ENCODE peak calls at places on chromosomes 12 and 14, in six cellular contexts. G is HL-60, C is DND-41, S is endodermal cell, B is heart left ventricle, L is colonic mucosa. P is an unnamed sample.

GRCh38 chr14:25231006-25231405 is 181.1 kb upstream of the STXBP6 start:
- DNase-seq in L (no peak), B (no peak), C (no peak), G (no peak), S (no peak), P (no peak)

GRCh38 chr14:81981311-81981675 is 447.6 kb upstream of the SEL1L start:
- DNase-seq in C (no peak), L (no peak), G (no peak), B (no peak), S (no peak), P (no peak)

GRCh38 chr14:31961881-31962280 is 115.2 kb upstream of the ARHGAP5 start:
- DNase-seq in B (no peak), L (no peak), G (no peak), S (no peak), C (no peak), P (no peak)

GRCh38 chr12:52814710-52815155 is 817 bp upstream of the KRT4 start:
- DNase-seq in B (no peak), L (no peak), G (no peak), C (no peak), S (no peak), P (no peak)

GRCh38 chr14:73259837-73260236 is 22.5 kb downstream of the PAPLN start:
- DNase-seq in S (no peak), G (no peak), B (no peak), C (no peak), L (no peak), P (no peak)

GRCh38 chr14:80546056-80546854 is 335.0 kb upstream of the DIO2 start:
- DNase-seq in B (no peak), L (no peak), G (no peak), C (no peak), S (no peak), P (no peak)

GRCh38 chr14:22839159-22839779 is 2.9 kb downstream of the MMP14 start:
- DNase-seq in C (no peak), S (no peak), L (no peak), G (no peak), B (no peak), P (no peak)

GRCh38 chr14:38808734-38809455 is 294.1 kb downstream of the SEC23A start:
- DNase-seq in L (peak; percentile 89), C (peak; percentile 16), S (peak; percentile 80), G (no peak), B (no peak), P (no peak)

GRCh38 chr14:37056473-37056872 is 115.9 kb downstream of the SLC25A21 start:
- DNase-seq in G (no peak), L (no peak), S (no peak), B (no peak), C (no peak), P (no peak)

GRCh38 chr12:105470601-105471000 is 140.1 kb downstream of the C12orf75 start:
- DNase-seq in C (no peak), L (no peak), S (peak; percentile 22), G (no peak), B (no peak), P (no peak)

GRCh38 chr12:124607681-124608425 is 40.4 kb upstream of the NCOR2 start:
- DNase-seq in L (no peak), G (no peak), S (no peak), B (no peak), C (no peak), P (no peak)

GRCh38 chr14:24607081-24607480 is 2.4 kb downstream of the GZMH start:
- DNase-seq in G (no peak), L (no peak), B (no peak), S (no peak), C (no peak), P (no peak)

GRCh38 chr12:13000935-13001724 is 1.1 kb upstream of the HEBP1 start:
- DNase-seq in G (no peak), S (peak; percentile 91), C (no peak), B (peak; percentile 58), L (peak; percentile 42), P (peak; percentile 46)

GRCh38 chr12:34356233-34356987 is 334.1 kb downstream of the ALG10 start:
- DNase-seq in C (no peak), B (no peak), S (no peak), L (no peak), G (no peak), P (no peak)

GRCh38 chr12:121009744-121010143 is 6.5 kb downstream of the C12orf43 start:
- DNase-seq in B (no peak), L (peak; percentile 68), C (no peak), S (peak; percentile 89), G (no peak), P (no peak)

GRCh38 chr12:43795716-43796282 is 10.3 kb downstream of the TWF1 start:
- DNase-seq in G (no peak), B (no peak), L (no peak), S (no peak), C (no peak), P (no peak)

GRCh38 chr12:57110189-57111045 is 745 bp downstream of the STAT6 start:
- DNase-seq in G (peak; percentile 87), C (peak; percentile 74), B (peak; percentile 70), S (peak; percentile 97), L (peak; percentile 89), P (peak; percentile 43)

GRCh38 chr14:39614292-39614923 is 182.2 kb upstream of the FBXO33 start:
- DNase-seq in L (no peak), S (no peak), C (no peak), G (no peak), B (no peak), P (no peak)

GRCh38 chr12:54154708-54155316 is 34.0 kb downstream of the SMUG1 start:
- DNase-seq in G (no peak), B (no peak), C (no peak), S (no peak), L (no peak), P (no peak)

GRCh38 chr12:5713599-5714001 is 231.5 kb downstream of the ANO2 start:
- DNase-seq in S (no peak), C (no peak), L (no peak), B (no peak), G (no peak), P (no peak)

GRCh38 chr12:25648460-25648859 is 95.4 kb upstream of the LMNTD1 start:
- DNase-seq in C (no peak), L (no peak), S (peak; percentile 90), G (no peak), B (peak; percentile 16), P (no peak)

GRCh38 chr12:58920956-58921861 is 905 bp upstream of the LRIG3 start:
- DNase-seq in S (no peak), B (no peak), L (peak; percentile 62), C (no peak), G (no peak), P (no peak)

DNA sequence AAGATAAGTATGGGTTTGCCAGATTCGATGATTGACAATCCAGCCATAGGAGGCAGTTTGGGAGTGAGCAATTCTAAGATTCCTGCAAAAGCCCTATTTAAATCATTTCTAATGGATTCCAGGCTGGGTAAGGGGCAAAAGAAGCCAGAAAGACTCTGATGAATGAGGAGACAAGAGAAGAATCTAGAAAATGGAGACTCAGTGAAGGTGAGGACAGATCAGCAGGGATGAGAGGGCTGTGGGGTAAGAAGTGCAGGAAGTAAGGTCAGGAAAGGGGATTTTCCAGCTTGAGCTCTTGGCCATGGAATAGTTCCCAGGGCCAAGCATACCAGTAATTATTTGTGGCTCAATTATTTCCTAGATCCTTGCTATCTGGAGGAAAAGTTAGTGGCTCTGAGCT is 87.3 kb downstream of the TMX1 start:
- DNase-seq in S (no peak), B (no peak), C (no peak), G (no peak), L (no peak), P (no peak)
- H3K27ac ChIP-seq in S (no peak overlapping the region), B (no peak overlapping the region), C (no peak overlapping the region), G (no peak overlapping the region), L (no peak overlapping the region), P (no peak overlapping the region)

GRCh38 chr12:19546027-19546426 is 106.7 kb downstream of the AEBP2 start:
- DNase-seq in B (no peak), S (no peak), C (no peak), G (no peak), L (no peak), P (no peak)
- H3K4me3 ChIP-seq in B (no peak overlapping the region), S (no peak overlapping the region), C (no peak overlapping the region), G (no peak overlapping the region), L (no peak overlapping the region), P (no peak overlapping the region)

DNA sequence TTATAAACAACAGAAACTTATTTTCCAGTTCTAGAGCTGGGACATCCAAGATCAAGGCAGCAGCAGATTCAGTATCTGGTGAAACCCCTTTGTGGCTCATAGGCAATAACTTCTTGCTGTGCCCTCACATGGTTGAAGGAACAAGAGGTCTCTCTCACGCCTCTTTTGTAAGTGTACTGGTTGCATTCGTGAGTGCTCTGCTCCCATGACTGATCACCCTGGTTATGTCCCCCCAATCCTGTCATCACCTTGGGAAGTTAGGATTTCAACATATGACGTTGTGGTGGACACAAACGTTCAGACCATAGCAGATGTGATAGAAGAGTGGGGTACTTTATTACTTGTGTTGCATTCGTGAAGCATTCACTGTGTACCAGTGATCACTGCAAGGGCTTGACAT is 184.0 kb downstream of the SRGAP1 start:
- DNase-seq in S (no peak), G (no peak), C (no peak), L (no peak), B (no peak), P (no peak)
- H3K27ac ChIP-seq in S (no peak overlapping the region), G (no peak overlapping the region), C (no peak overlapping the region), L (no peak overlapping the region), B (no peak overlapping the region), P (no peak overlapping the region)

GRCh38 chr12:132284071-132284492 is 45.3 kb downstream of the GALNT9 start:
- DNase-seq in G (no peak), C (no peak), B (no peak), S (no peak), L (no peak), P (no peak)

GRCh38 chr12:132282950-132283771 is 46.2 kb downstream of the GALNT9 start:
- DNase-seq in B (no peak), C (peak; percentile 37), L (no peak), G (no peak), S (peak; percentile 90), P (peak; percentile 68)

GRCh38 chr12:132280436-132280835 is 49.0 kb downstream of the GALNT9 start:
- DNase-seq in C (no peak), G (no peak), B (no peak), S (no peak), L (no peak), P (no peak)

GRCh38 chr12:132281021-132281420 is 48.4 kb downstream of the GALNT9 start:
- DNase-seq in S (no peak), L (no peak), B (no peak), G (no peak), C (no peak), P (no peak)

DNA sequence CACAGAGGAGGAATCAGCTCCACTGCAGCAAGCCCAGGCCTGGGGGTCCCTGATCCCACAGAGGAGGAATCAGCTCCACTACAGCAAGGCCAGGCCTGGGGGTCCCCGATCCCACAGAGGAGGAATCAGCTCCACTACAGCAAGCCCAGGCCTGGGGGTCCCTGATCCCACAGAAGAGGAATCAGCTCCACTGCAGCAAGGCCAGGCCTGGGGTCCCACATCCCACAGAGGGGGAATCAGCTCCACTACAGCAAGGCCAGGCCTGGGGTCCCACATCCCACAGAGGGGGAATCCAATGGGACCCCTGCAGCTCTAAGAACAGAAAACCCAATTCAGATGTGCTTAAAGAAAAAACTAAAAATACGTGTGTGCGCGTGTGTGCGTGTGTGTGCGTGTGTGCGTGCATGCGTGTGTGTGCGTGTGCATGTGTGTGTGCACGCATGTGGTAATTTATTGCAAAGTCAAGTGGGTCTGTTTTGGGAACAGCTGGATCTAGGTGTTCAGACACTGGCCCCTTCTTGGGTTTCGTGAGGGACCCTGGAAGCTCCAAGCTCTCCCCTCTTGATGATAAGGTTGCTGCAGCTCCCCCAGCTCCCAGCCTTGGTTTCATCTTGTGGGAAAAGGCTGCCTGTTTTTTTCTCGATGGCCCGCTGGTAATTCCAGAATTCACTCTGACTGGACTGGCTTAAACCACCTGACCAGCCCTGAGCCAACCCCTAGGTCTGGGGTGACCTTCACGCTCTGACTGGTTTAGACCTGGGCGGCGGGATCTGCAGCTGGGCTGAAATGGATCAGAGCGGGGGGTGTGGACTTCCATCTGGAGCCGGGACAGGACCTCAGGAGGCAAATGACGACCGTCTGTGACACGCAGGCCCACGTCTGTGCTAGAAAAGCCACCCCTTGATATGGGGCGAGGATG is 47.1 kb downstream of the GALNT9 start:
- DNase-seq in G (no peak), L (no peak), C (no peak), S (no peak), B (no peak), P (no peak)
- H3K4me3 ChIP-seq in G (no peak overlapping the region), L (no peak overlapping the region), C (no peak overlapping the region), S (no peak overlapping the region), B (no peak overlapping the region), P (no peak overlapping the region)

P was measured in naive thymus-derived CD4-positive, alpha-beta T cell.